ENCODE peak calls at places on chromosomes 7 and 10, in ten cellular contexts. U is hepatocyte, O is esophagus squamous epithelium, Q is naive B cell, R is CD14-positive monocyte, X is AG04450, S is stromal cell of bone marrow, K is GM12891, V is Peyer's patch, J is heart right ventricle. B is an unnamed sample.

GRCh38 chr7:27210441-27211083 is 10.7 kb upstream of the HOXA13 start:
- DNase-seq in O (no peak), Q (no peak), X (no peak), J (no peak), V (peak), U (peak), R (no peak), K (peak), S (no peak), B (peak)

GRCh38 chr7:106312906-106313305 is 28.1 kb upstream of the NAMPT start:
- DNase-seq in U (no peak), V (no peak), X (no peak), S (no peak), Q (no peak), O (no peak), J (no peak), K (no peak), R (no peak), B (no peak)

GRCh38 chr10:11058014-11058413 is 40.3 kb downstream of the CELF2 start:
- DNase-seq in J (no peak), Q (no peak), U (no peak), K (no peak), O (no peak), V (no peak), S (no peak), X (no peak), R (no peak), B (no peak)

GRCh38 chr7:114416089-114416990 is 1.7 kb downstream of the FOXP2 start:
- DNase-seq in U (no peak), R (no peak), S (no peak), V (no peak), J (no peak), O (no peak), X (no peak), K (no peak), Q (no peak), B (no peak)

GRCh38 chr7:47688311-47689100 is 106.6 kb upstream of the TNS3 start:
- DNase-seq in S (no peak), R (no peak), J (no peak), X (no peak), K (no peak), Q (no peak), O (no peak), U (no peak), V (no peak), B (no peak)

GRCh38 chr10:13338337-13339128 is 9.6 kb downstream of the SEPHS1 start:
- DNase-seq in S (peak), V (no peak), X (no peak), U (peak), J (no peak), K (no peak), O (no peak), Q (no peak), R (no peak), B (no peak)

GRCh38 chr7:30563326-30563942 is 31.2 kb upstream of the GARS1 start:
- DNase-seq in U (no peak), J (no peak), O (no peak), V (no peak), Q (no peak), S (no peak), K (no peak), X (no peak), R (no peak), B (no peak)

GRCh38 chr7:140525741-140526140 is 46.4 kb upstream of the MKRN1 start:
- DNase-seq in U (no peak), R (no peak), O (no peak), X (no peak), K (no peak), V (peak), Q (no peak), S (no peak), J (no peak), B (no peak)

GRCh38 chr10:116490028-116490662 is 55.6 kb upstream of the PNLIP start:
- DNase-seq in X (no peak), K (no peak), V (no peak), R (no peak), Q (no peak), J (no peak), U (peak), O (no peak), S (no peak), B (no peak)

GRCh38 chr7:21281193-21281592 is 146.7 kb upstream of the SP4 start:
- DNase-seq in R (no peak), S (no peak), U (no peak), O (no peak), K (no peak), J (no peak), X (no peak), V (no peak), Q (no peak), B (no peak)

GRCh38 chr7:151168022-151168786 is 710 bp upstream of the GBX1 start:
- DNase-seq in V (peak), K (peak), J (peak), S (no peak), Q (peak), O (no peak), R (no peak), U (peak), X (no peak), B (peak)

GRCh38 chr10:132575320-132576201 is 38.0 kb downstream of the INPP5A start:
- DNase-seq in Q (peak), S (peak), K (peak), O (no peak), U (peak), V (peak), R (peak), X (peak), J (no peak), B (peak)

GRCh38 chr7:20359397-20359963 is 28.8 kb downstream of the ITGB8 start:
- DNase-seq in U (no peak), X (no peak), V (no peak), J (no peak), S (no peak), K (no peak), Q (no peak), O (no peak), R (no peak), B (no peak)

GRCh38 chr10:72242675-72243074 is 26.6 kb upstream of the ASCC1 start:
- DNase-seq in R (no peak), X (no peak), S (no peak), V (no peak), Q (no peak), J (peak), K (no peak), U (peak), O (no peak), B (peak)

GRCh38 chr7:2169923-2170575 is 62.7 kb downstream of the MAD1L1 start:
- DNase-seq in J (no peak), R (no peak), X (no peak), O (no peak), V (no peak), K (no peak), Q (no peak), U (no peak), S (no peak), B (no peak)

GRCh38 chr10:87921934-87922688 is 58.7 kb downstream of the PTEN start:
- DNase-seq in K (no peak), O (no peak), S (no peak), V (no peak), J (no peak), R (no peak), X (no peak), Q (no peak), U (no peak), B (no peak)

GRCh38 chr10:64846706-64847105 is 1325.5 kb downstream of the REEP3 start:
- DNase-seq in O (no peak), U (no peak), V (no peak), J (no peak), R (no peak), Q (no peak), S (no peak), K (no peak), X (no peak), B (no peak)

GRCh38 chr10:132579027-132579859 is 41.7 kb downstream of the INPP5A start:
- DNase-seq in J (no peak), U (no peak), Q (no peak), R (no peak), X (no peak), V (no peak), S (no peak), O (no peak), K (no peak), B (no peak)

GRCh38 chr7:142807855-142808460 is 37.2 kb downstream of the PRSS2 start:
- DNase-seq in O (no peak), V (no peak), R (no peak), Q (no peak), X (no peak), J (no peak), S (no peak), K (no peak), U (no peak), B (no peak)

GRCh38 chr7:35909870-35910357 is 109.1 kb downstream of the SEPTIN7 start:
- DNase-seq in X (no peak), V (no peak), R (no peak), Q (no peak), K (no peak), J (no peak), O (no peak), U (no peak), S (no peak), B (no peak)

GRCh38 chr7:36506820-36507219 is 117.2 kb downstream of the ANLN start:
- DNase-seq in J (no peak), U (no peak), K (no peak), X (no peak), O (no peak), S (no peak), R (no peak), Q (no peak), V (no peak), B (no peak)

GRCh38 chr10:5971886-5972285 is 5.5 kb downstream of the IL15RA start:
- DNase-seq in Q (no peak), R (no peak), X (no peak), V (no peak), S (no peak), U (no peak), J (no peak), O (no peak), K (no peak), B (no peak)

GRCh38 chr7:1987084-1987535 is 245.6 kb downstream of the MAD1L1 start:
- DNase-seq in S (no peak), V (no peak), O (no peak), Q (no peak), J (peak), K (no peak), U (no peak), R (no peak), X (no peak), B (no peak)

GRCh38 chr10:24440817-24441790 is 232.2 kb downstream of the KIAA1217 start:
- DNase-seq in U (no peak), X (no peak), S (no peak), Q (no peak), K (no peak), O (no peak), J (no peak), R (no peak), V (no peak), B (no peak)

GRCh38 chr10:103707956-103708626 is 147.3 kb downstream of the SH3PXD2A start:
- DNase-seq in J (no peak), V (no peak), R (no peak), U (no peak), O (no peak), X (no peak), S (no peak), Q (no peak), K (no peak), B (no peak)

GRCh38 chr10:74394416-74394969 is 243.5 kb downstream of the ADK start:
- DNase-seq in J (no peak), S (no peak), Q (no peak), U (no peak), K (no peak), V (no peak), O (no peak), X (peak), R (no peak), B (no peak)

GRCh38 chr10:124892031-124892430 is 49.9 kb upstream of the ZRANB1 start:
- DNase-seq in V (no peak), O (no peak), S (no peak), J (peak), Q (no peak), U (no peak), K (no peak), X (no peak), R (no peak), B (no peak)

GRCh38 chr10:77867124-77867715 is 59.3 kb downstream of the DLG5 start:
- DNase-seq in Q (no peak), S (no peak), U (no peak), V (no peak), X (no peak), R (no peak), J (no peak), O (no peak), K (no peak), B (no peak)

GRCh38 chr10:120689766-120690539 is 161.2 kb upstream of the WDR11 start:
- DNase-seq in U (no peak), Q (no peak), J (no peak), R (no peak), K (no peak), X (no peak), O (no peak), S (no peak), V (no peak), B (no peak)

B was measured in body of pancreas.